ENCODE peak calls at places on chromosome 10, in five cellular contexts. L is CD8-positive, alpha-beta T cell; F is fibroblast of the conjunctiva; S is mesenchymal stem cell; D is amniotic epithelial cell. W is an unnamed sample.

GRCh38 chr10:13587367-13587766 is 602 bp downstream of the PRPF18 start:
- DNase-seq in L (no peak), F (no peak), S (no peak), D (peak; percentile 3), W (no peak)

GRCh38 chr10:119139464-119140067 is 25.9 kb downstream of the SFXN4 start:
- DNase-seq in L (peak; percentile 21), F (no peak), S (peak; percentile 32), D (peak; percentile 49), W (no peak)

GRCh38 chr10:119693262-119693957 is 32.4 kb upstream of the INPP5F start:
- DNase-seq in L (peak; percentile 3), F (no peak), S (peak; percentile 57), D (no peak), W (no peak)

GRCh38 chr10:110420401-110421193 is 77.1 kb upstream of the DUSP5 start:
- DNase-seq in L (no peak), F (no peak), S (peak; percentile 65), D (peak; percentile 35), W (no peak)

GRCh38 chr10:43939939-43940810 is 291.5 kb upstream of the ZNF32 start:
- DNase-seq in L (no peak), F (peak; percentile 35), S (peak; percentile 24), D (peak; percentile 50), W (no peak)

GRCh38 chr10:7795605-7796004 is 7.6 kb downstream of the ATP5F1C start:
- DNase-seq in L (no peak), F (no peak), S (peak; percentile 43), D (peak; percentile 92), W (no peak)

GRCh38 chr10:97830064-97830463 is 19.6 kb upstream of the GOLGA7B start:
- DNase-seq in L (no peak), F (no peak), S (no peak), D (no peak), W (no peak)

GRCh38 chr10:5534880-5535856 is 10.4 kb downstream of the CALML3 start:
- DNase-seq in L (no peak), F (peak; percentile 84), S (peak; percentile 77), D (peak; percentile 88), W (no peak)

GRCh38 chr10:90806677-90807076 is 51.2 kb downstream of the HTR7 start:
- DNase-seq in L (no peak), F (no peak), S (no peak), D (no peak), W (no peak)

GRCh38 chr10:15588635-15589081 is 131.1 kb downstream of the ITGA8 start:
- DNase-seq in L (no peak), F (no peak), S (peak; percentile 84), D (peak; percentile 10), W (no peak)

GRCh38 chr10:118547282-118547681 is 48.2 kb downstream of the PRLHR start:
- DNase-seq in L (no peak), F (no peak), S (no peak), D (no peak), W (no peak)

GRCh38 chr10:126384269-126384873 is 3.9 kb downstream of the ADAM12 start:
- DNase-seq in L (no peak), F (no peak), S (peak; percentile 78), D (peak; percentile 82), W (no peak)

GRCh38 chr10:79361721-79362397 is 14.6 kb downstream of the PPIF start:
- DNase-seq in L (no peak), F (no peak), S (no peak), D (peak; percentile 63), W (no peak)

GRCh38 chr10:123761666-123762230 is 95.6 kb downstream of the GPR26 start:
- DNase-seq in L (no peak), F (no peak), S (no peak), D (no peak), W (no peak)

GRCh38 chr10:72353028-72353962 is 1.4 kb downstream of the DNAJB12 start:
- DNase-seq in L (no peak), F (no peak), S (peak; percentile 67), D (peak; percentile 54), W (no peak)